ENCODE peak calls at places on chromosome 18, in four cellular contexts. P is A549, W is endodermal cell, Q is right cardiac atrium. F is an unnamed sample. For H3K9me3, the result is how much of the 10 kb centered on the place peaks cover.

GRCh38 chr18:8794133-8794986 is 89.0 kb downstream of the MTCL1 start:
- DNase-seq in P (peak), W (no peak), Q (no peak), F (no peak)

GRCh38 chr18:64668563-64668962 is 519.7 kb upstream of the LINC00305 start:
- DNase-seq in P (no peak), W (no peak), Q (no peak), F (no peak)

GRCh38 chr18:32815881-32816280 is 43.1 kb upstream of the KLHL14 start:
- DNase-seq in P (no peak), W (no peak), Q (no peak), F (no peak)

GRCh38 chr18:74731097-74731496 is 133.4 kb downstream of the ZNF407 start:
- DNase-seq in P (no peak), W (no peak), Q (no peak), F (no peak)

GRCh38 chr18:63031439-63031838 is 288.1 kb downstream of the BCL2 start:
- DNase-seq in P (no peak), W (no peak), Q (no peak), F (no peak)

GRCh38 chr18:37676276-37676675 is 110.7 kb upstream of the CELF4 start:
- DNase-seq in P (no peak), W (no peak), Q (no peak), F (no peak)

GRCh38 chr18:58051765-58052460 is 7.9 kb downstream of the NEDD4L start:
- DNase-seq in P (no peak), W (no peak), Q (no peak), F (peak)

GRCh38 chr18:67183398-67183797 is 333.1 kb downstream of the DSEL start:
- DNase-seq in P (no peak), W (no peak), Q (no peak), F (no peak)

GRCh38 chr18:41266214-41266613 is 688.8 kb upstream of the PIK3C3 start:
- DNase-seq in P (no peak), W (no peak), Q (no peak), F (no peak)

GRCh38 chr18:13175754-13176210 is 42.8 kb upstream of the LDLRAD4 start:
- DNase-seq in P (peak), W (no peak), Q (no peak), F (no peak)

GRCh38 chr18:765764-766549 is 46.1 kb downstream of the YES1 start:
- DNase-seq in P (no peak), W (no peak), Q (no peak), F (no peak)

GRCh38 chr18:31232000-31232399 is 69.3 kb upstream of the DSC1 start:
- DNase-seq in P (no peak), W (no peak), Q (no peak), F (no peak)

DNA sequence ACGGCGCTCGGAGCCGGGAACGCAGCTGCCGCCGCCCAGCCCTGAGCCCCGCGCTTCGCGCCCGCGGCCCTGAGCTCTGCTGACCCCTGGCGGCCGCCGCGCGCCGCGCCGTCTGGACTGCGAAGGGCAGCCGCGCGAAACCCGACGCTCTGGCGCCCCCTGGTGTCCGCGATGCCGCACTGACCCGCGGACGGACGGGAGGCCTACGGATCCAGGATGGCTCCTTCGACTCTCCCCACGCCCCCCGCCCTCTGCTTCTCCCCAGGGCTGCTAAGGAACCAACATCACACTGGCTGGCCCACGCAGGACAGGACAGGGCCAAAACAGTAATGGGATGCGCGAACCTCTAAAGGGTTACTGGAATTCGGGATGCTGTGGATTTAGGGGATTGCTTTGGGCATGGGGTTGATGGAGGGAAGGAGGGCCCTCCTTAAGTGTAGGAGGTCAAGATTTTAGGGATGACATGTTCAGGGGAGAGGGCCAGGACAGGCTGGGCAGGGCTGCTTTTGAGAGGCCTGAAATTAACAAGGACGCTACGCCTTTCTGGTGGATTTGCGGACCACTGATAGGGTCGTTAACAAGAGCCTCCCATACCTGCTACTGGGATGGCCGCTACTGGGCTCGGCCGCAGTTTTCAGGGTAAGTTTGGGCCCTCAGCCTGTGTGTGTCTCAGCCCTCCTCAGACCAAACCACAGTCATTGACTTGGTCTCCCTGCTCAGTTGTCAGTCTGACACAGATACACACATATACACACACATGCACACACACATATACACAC is 181.1 kb downstream of the SMAD2 start:
- DNase-seq in P (peak), W (peak), Q (peak), F (peak)
- H3K4me3 ChIP-seq in P (no peak), W (peak), Q (peak), F (no peak)

DNA sequence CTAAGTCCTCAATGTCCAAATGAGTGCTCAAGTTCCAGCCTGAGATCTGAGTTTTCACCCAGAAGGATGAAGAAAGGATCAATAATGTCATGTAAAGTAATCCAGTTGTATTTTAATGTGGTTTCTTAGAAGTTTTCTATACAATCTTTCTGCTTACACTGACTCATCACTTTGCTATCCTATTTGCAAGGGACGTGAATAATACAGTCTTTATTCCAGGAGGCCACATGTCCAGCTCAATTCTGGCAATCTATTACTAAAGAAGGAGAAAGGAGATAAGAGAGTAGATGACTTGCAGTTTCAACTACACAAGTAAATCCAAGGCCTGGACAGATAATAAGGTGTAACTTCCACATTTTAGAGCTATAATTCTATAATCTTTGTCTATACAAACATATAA is 601.1 kb upstream of the SETBP1 start:
- DNase-seq in P (no peak), W (no peak), Q (no peak), F (no peak)
- H3K27ac ChIP-seq in P (no peak), W (no peak), Q (no peak), F (no peak)

GRCh38 chr18:4573735-4574134 is 118.6 kb upstream of the DLGAP1 start:
- DNase-seq in P (no peak), W (no peak), Q (no peak), F (no peak)
- H3K9me3 ChIP-seq in P (under half), W (under half), Q (under half), F (under half)

GRCh38 chr18:22551536-22552151 is 133.9 kb upstream of the CTAGE1 start:
- DNase-seq in P (peak), W (no peak), Q (no peak), F (no peak)
- H3K4me3 ChIP-seq in P (no peak), W (no peak), Q (no peak), F (no peak)

GRCh38 chr18:45588831-45589558 is 26.3 kb upstream of the SLC14A2 start:
- DNase-seq in P (no peak), W (no peak), Q (no peak), F (no peak)
- H3K27ac ChIP-seq in P (no peak), W (peak), Q (peak), F (no peak)

GRCh38 chr18:77250501-77250925 is 865 bp downstream of the GALR1 start:
- DNase-seq in P (no peak), W (peak), Q (no peak), F (no peak)

GRCh38 chr18:77251730-77252050 is 2.0 kb downstream of the GALR1 start:
- DNase-seq in P (no peak), W (peak), Q (no peak), F (no peak)

GRCh38 chr18:77248873-77249582 is 620 bp upstream of the GALR1 start:
- DNase-seq in P (no peak), W (no peak), Q (no peak), F (no peak)

GRCh38 chr18:77249583-77250500 is at the start of gene GALR1:
- DNase-seq in P (no peak), W (peak), Q (no peak), F (no peak)

DNA sequence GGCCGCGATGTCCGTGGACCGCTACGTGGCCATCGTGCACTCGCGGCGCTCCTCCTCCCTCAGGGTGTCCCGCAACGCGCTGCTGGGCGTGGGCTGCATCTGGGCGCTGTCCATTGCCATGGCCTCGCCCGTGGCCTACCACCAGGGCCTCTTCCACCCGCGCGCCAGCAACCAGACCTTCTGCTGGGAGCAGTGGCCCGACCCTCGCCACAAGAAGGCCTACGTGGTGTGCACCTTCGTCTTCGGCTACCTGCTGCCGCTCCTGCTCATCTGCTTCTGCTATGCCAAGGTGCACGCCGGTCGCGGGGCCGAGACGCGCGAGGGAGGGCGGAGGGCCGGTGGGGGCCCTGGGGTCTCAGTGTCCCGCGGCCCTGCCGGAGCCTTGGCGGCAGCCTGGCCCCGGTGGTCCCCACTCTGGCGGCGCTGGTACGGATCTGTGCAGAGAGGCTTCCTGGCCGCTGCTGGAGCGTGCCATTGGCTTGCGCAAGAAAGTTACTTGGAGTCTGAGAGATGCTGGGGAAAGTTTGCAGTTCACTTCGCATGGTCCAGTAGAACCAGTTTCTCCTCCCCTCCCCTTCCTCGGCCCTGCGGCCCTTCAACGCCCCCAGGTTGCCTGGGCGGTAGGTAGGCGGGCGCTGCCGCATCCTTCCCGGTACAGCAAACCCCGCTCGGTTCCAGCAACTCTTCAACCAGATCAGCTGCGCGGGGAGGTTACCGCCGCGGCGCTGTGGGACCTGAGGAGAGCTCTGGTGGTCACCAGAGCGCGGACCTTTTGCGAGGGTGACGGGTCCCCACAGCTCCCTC is 1.5 kb downstream of the GALR1 start:
- DNase-seq in P (no peak), W (peak), Q (no peak), F (no peak)
- H3K9me3 ChIP-seq in P (under half), W (under half), Q (under half), F (under half)

GRCh38 chr18:35616074-35616473 is 34.5 kb downstream of the GALNT1 start:
- DNase-seq in P (no peak), W (no peak), Q (no peak), F (no peak)
- H3K4me3 ChIP-seq in P (no peak), W (no peak), Q (no peak), F (no peak)

F was measured in naive thymus-derived CD4-positive, alpha-beta T cell.